ENCODE peak calls at places on chromosomes 16 and 17, in nine cellular contexts. T, R, I, C, L, N, W, A and J are unnamed samples.

GRCh38 chr17:41654134-41654907 is 29.9 kb upstream of the KRT17 start:
- DNase-seq in N (peak), L (no peak), W (peak), I (no peak), A (no peak), T (no peak), C (peak), R (no peak), J (no peak)

GRCh38 chr17:62179525-62180161 is 114.6 kb upstream of the MED13 start:
- DNase-seq in L (no peak), I (peak), A (no peak), N (peak), C (peak), T (no peak), W (no peak), R (no peak), J (no peak)

GRCh38 chr16:47885489-47885888 is 270.3 kb downstream of the ABCC12 start:
- DNase-seq in C (no peak), W (no peak), L (no peak), A (no peak), T (no peak), I (no peak), R (no peak), N (no peak), J (no peak)

GRCh38 chr17:45287526-45288264 is 25.8 kb upstream of the SPATA32 start:
- DNase-seq in A (no peak), L (no peak), I (no peak), W (no peak), C (no peak), R (no peak), T (no peak), N (no peak), J (no peak)

GRCh38 chr16:12951392-12951791 is 50.0 kb downstream of the SHISA9 start:
- DNase-seq in R (no peak), L (no peak), T (no peak), I (no peak), W (no peak), A (no peak), N (no peak), C (no peak), J (no peak)

GRCh38 chr17:82931696-82932060 is 91.9 kb upstream of the ZNF750 start:
- DNase-seq in T (no peak), I (no peak), N (no peak), W (peak), C (peak), A (no peak), L (no peak), R (peak), J (no peak)

GRCh38 chr16:46843898-46844642 is 13.1 kb upstream of the C16orf87 start:
- DNase-seq in W (no peak), L (no peak), R (no peak), N (no peak), I (no peak), A (no peak), C (no peak), T (no peak), J (no peak)

GRCh38 chr17:77926967-77927366 is 31.5 kb upstream of the TNRC6C start:
- DNase-seq in W (no peak), T (no peak), L (no peak), I (no peak), R (no peak), A (no peak), N (no peak), C (no peak), J (no peak)

GRCh38 chr17:77372444-77373297 is 231.9 kb downstream of the SEC14L1 start:
- DNase-seq in A (peak), R (peak), L (peak), C (peak), W (peak), I (no peak), N (peak), T (peak), J (peak)

GRCh38 chr17:7486181-7486580 is 2.0 kb downstream of the POLR2A start:
- DNase-seq in L (peak), W (no peak), C (no peak), T (no peak), R (no peak), A (no peak), N (no peak), I (no peak), J (no peak)

GRCh38 chr17:384622-385194 is 32.1 kb upstream of the RPH3AL start:
- DNase-seq in W (no peak), I (no peak), T (no peak), R (no peak), L (peak), N (no peak), C (no peak), A (no peak), J (peak)

GRCh38 chr17:77456951-77457548 is 316.3 kb downstream of the SEC14L1 start:
- DNase-seq in I (no peak), A (no peak), N (no peak), R (no peak), W (no peak), C (no peak), T (no peak), L (no peak), J (no peak)

DNA sequence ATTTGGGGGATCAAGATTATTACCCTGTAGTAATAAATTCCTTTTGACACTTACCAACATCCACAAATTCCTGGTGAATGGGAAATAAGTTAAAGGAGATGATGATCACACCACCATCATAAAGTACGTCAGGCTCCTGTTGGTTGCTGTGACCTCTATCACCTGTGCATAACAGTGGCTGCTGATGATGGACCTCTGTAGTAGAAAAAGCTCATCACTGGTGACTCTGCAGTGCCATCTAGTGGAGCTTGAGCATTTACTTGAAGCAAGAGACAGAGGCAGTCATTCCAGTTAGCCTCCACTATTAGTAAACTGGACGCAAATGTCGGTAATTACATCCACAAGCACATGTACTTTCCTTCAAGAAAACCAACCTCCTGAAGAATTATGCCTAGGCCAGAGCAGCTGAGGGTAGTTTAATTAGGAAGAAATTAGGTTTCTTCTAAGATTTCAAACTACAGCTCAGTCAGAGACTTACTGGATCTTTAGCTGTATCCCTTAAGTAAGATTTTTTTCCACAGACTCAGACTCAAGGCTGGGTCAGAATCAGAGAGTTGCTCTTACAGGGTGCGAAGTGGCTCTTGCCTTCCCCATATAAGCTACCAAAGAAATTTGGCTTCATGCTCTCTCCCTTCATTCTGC is 39.3 kb downstream of the CYB561 start:
- DNase-seq in L (peak), N (peak), W (no peak), T (peak), A (no peak), R (no peak), I (peak), C (peak), J (peak)
- TF ChIP-seq CTCF in L (peak), N (peak), W (peak), T (peak), A (peak), R (peak), I (peak), C (peak), J (peak)

GRCh38 chr17:55659661-55660060 is 63.0 kb downstream of the TMEM100 start:
- DNase-seq in A (no peak), N (no peak), L (no peak), I (no peak), R (no peak), W (no peak), C (no peak), T (no peak), J (no peak)

GRCh38 chr17:55661963-55662834 is 60.5 kb downstream of the TMEM100 start:
- DNase-seq in W (no peak), A (no peak), C (no peak), L (no peak), N (no peak), T (no peak), I (no peak), R (no peak), J (no peak)

GRCh38 chr17:55660171-55660886 is 62.3 kb downstream of the TMEM100 start:
- DNase-seq in A (no peak), L (peak), R (no peak), W (no peak), T (no peak), C (peak), I (no peak), N (no peak), J (peak)

GRCh38 chr17:55663395-55663794 is 59.3 kb downstream of the TMEM100 start:
- DNase-seq in C (no peak), A (no peak), W (no peak), N (no peak), R (no peak), L (no peak), T (no peak), I (no peak), J (no peak)

DNA sequence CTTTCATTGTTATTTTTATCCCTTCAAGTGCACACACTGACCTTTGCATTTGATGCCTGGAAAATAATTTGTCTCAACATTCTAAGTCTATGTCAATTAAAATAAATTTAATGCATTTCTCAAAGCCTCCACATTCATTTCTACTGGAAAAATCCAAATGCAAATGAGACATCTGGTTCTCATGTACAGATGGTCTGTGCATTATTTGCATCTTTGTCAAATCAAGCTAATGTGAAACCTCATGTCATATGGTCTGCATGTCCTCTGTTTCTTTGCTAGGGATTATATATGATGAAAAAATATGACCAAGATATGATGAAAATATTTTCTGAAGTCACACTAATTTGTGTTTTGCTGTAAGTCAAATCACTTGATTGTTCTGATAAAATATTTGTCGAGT is 61.3 kb downstream of the TMEM100 start:
- DNase-seq in R (no peak), N (no peak), C (no peak), A (no peak), T (no peak), W (no peak), L (no peak), I (no peak), J (no peak)
- TF ChIP-seq CTCF in R (no peak), N (no peak), C (no peak), A (no peak), T (no peak), W (no peak), L (no peak), I (no peak), J (no peak)

DNA sequence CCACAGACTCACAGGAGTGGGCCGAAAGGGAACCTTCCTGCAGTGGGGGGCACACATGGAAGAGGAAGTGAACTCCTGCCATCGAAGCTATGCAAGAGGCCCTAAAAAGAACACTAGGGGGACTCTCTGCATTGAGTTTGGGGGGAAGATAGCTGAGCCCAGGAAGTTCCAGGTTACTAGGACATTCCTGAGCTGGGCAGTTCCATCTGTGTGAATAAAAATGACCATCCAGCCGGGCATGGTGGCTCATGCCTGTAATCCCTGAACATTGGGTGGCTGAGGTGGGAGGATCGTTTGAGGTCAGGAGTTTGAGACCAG is 211.8 kb downstream of the ZNF423 start:
- DNase-seq in L (peak), W (no peak), C (no peak), R (no peak), N (no peak), A (no peak), T (no peak), I (no peak), J (no peak)
- TF ChIP-seq CTCF in L (peak), W (no peak), C (no peak), R (no peak), N (no peak), A (no peak), T (no peak), I (peak), J (no peak)

GRCh38 chr16:24908716-24909115 is 63.0 kb downstream of the SLC5A11 start:
- DNase-seq in W (no peak), L (no peak), C (no peak), I (no peak), T (peak), A (no peak), N (no peak), R (no peak), J (no peak)

GRCh38 chr16:24906901-24907300 is 61.1 kb downstream of the SLC5A11 start:
- DNase-seq in I (no peak), R (no peak), N (no peak), T (peak), C (no peak), W (no peak), L (no peak), A (no peak), J (no peak)

GRCh38 chr16:24909856-24910255 is 64.1 kb downstream of the SLC5A11 start:
- DNase-seq in A (no peak), N (no peak), T (peak), C (no peak), L (no peak), W (no peak), R (no peak), I (no peak), J (no peak)

GRCh38 chr16:24906199-24906808 is 60.5 kb downstream of the SLC5A11 start:
- DNase-seq in I (no peak), L (no peak), R (no peak), W (no peak), C (peak), T (peak), N (no peak), A (no peak), J (no peak)
- TF ChIP-seq CTCF in I (peak), L (peak), R (peak), W (no peak), C (peak), T (no peak), N (peak), A (peak), J (peak)

GRCh38 chr16:82241469-82242052 is 71.5 kb upstream of the MPHOSPH6 start:
- DNase-seq in L (no peak), W (no peak), I (no peak), A (no peak), C (no peak), T (no peak), N (no peak), R (no peak), J (no peak)
- TF ChIP-seq CTCF in L (no peak), W (no peak), I (no peak), A (no peak), C (no peak), T (no peak), N (no peak), R (no peak), J (no peak)

GRCh38 chr17:75978938-75979704 is at the start of the genes ACOX1 and TEN1:
- DNase-seq in L (peak), W (peak), I (peak), C (peak), A (peak), N (peak), T (peak), R (peak), J (peak)
- TF ChIP-seq CTCF in L (peak), W (peak), I (peak), C (peak), A (peak), N (peak), T (peak), R (peak), J (no peak)

GRCh38 chr17:81037783-81038733 is 3.1 kb downstream of the BAIAP2 start:
- DNase-seq in T (no peak), N (no peak), L (no peak), A (no peak), R (no peak), C (no peak), W (no peak), I (no peak), J (no peak)
- TF ChIP-seq CTCF in T (no peak), N (peak), L (no peak), A (no peak), R (no peak), C (no peak), W (no peak), I (peak), J (no peak)